ENCODE peak calls at places on chromosomes 1 and 21, in five cellular contexts. L, Y, T, I and B are unnamed samples.

GRCh38 chr1:8889103-8889846 is 10.8 kb upstream of the ENO1 start:
- DNase-seq in Y (no peak), T (no peak), L (no peak), I (no peak), B (no peak)

GRCh38 chr1:174445817-174446216 is 1.9 kb upstream of the GPR52 start:
- DNase-seq in Y (no peak), I (no peak), L (no peak), T (no peak), B (no peak)

GRCh38 chr1:44235794-44236193 is 22.5 kb downstream of the DMAP1 start:
- DNase-seq in Y (no peak), T (no peak), L (no peak), I (no peak), B (no peak)

GRCh38 chr21:39390212-39390765 is 41.4 kb upstream of the HMGN1 start:
- DNase-seq in Y (no peak), I (no peak), T (no peak), L (no peak), B (no peak)

GRCh38 chr1:64630611-64631010 is 114.3 kb upstream of the RAVER2 start:
- DNase-seq in I (no peak), T (no peak), Y (no peak), L (no peak), B (no peak)

GRCh38 chr1:234963180-234963903 is 165.3 kb downstream of the TOMM20 start:
- DNase-seq in I (no peak), L (no peak), T (no peak), Y (peak; percentile 58), B (no peak)

GRCh38 chr1:27476222-27476621 is 13.7 kb downstream of the WASF2 start:
- DNase-seq in I (no peak), L (no peak), T (no peak), Y (no peak), B (no peak)

GRCh38 chr1:219385786-219386427 is 212.2 kb downstream of the LYPLAL1 start:
- DNase-seq in T (peak; percentile 79), Y (no peak), I (peak; percentile 6), L (peak; percentile 23), B (no peak)

GRCh38 chr1:244896550-244896949 is 32.2 kb upstream of the HNRNPU start:
- DNase-seq in L (no peak), Y (no peak), T (no peak), I (no peak), B (no peak)

GRCh38 chr1:29798699-29799566 is 562.6 kb downstream of the PTPRU start:
- DNase-seq in T (no peak), Y (no peak), L (no peak), I (no peak), B (no peak)

GRCh38 chr21:29077651-29078090 is 4.2 kb upstream of the CCT8 start:
- DNase-seq in I (no peak), L (no peak), Y (no peak), T (peak; percentile 75), B (no peak)

GRCh38 chr1:183806086-183806485 is 1.2 kb downstream of the RGL1 start:
- DNase-seq in L (no peak), T (no peak), I (no peak), Y (no peak), B (no peak)

GRCh38 chr1:196002906-196003305 is 605.3 kb downstream of the KCNT2 start:
- DNase-seq in Y (no peak), L (peak; percentile 67), I (no peak), T (no peak), B (no peak)

GRCh38 chr1:170126691-170127090 is 19.1 kb upstream of the NTMT2 start:
- DNase-seq in I (no peak), T (no peak), L (peak; percentile 80), Y (no peak), B (no peak)

GRCh38 chr1:228323401-228323800 is 83.2 kb downstream of the TRIM11 start:
- DNase-seq in Y (no peak), L (no peak), T (no peak), I (no peak), B (peak; percentile 59)

GRCh38 chr1:216553040-216553439 is 129.8 kb upstream of the USH2A start:
- DNase-seq in I (no peak), Y (no peak), L (no peak), T (no peak), B (no peak)

GRCh38 chr21:42093991-42094417 is 22.9 kb downstream of the UMODL1 start:
- DNase-seq in T (no peak), Y (no peak), L (peak; percentile 92), I (no peak), B (no peak)

GRCh38 chr1:208919371-208919770 is 664.1 kb upstream of the CAMK1G start:
- DNase-seq in I (no peak), Y (no peak), T (no peak), L (no peak), B (no peak)